ENCODE peak calls at places on chromosomes 11 and 22, in five cellular contexts. B is spleen; Q is caudate nucleus; S is GM12891; R is activated CD4-positive, alpha-beta T cell treated with anti-CD3 and anti-CD28 coated beads, Interleukin-2, amount 10 ng/mL, durations not matched to agents 7 days and 5 days. O is an unnamed sample.

GRCh38 chr11:123302751-123303195 is 107.7 kb upstream of the CLMP start:
- DNase-seq in B (no peak), Q (peak), S (peak), R (no peak), O (no peak)

GRCh38 chr11:9568854-9569587 is 4.4 kb upstream of the WEE1 start:
- DNase-seq in B (no peak), Q (no peak), S (no peak), R (peak), O (peak)

GRCh38 chr11:129973068-129973467 is 29.6 kb downstream of the PRDM10 start:
- DNase-seq in B (no peak), Q (no peak), S (no peak), R (no peak), O (peak)

GRCh38 chr11:47480762-47481161 is 31.8 kb upstream of the RAPSN start:
- DNase-seq in B (no peak), Q (no peak), S (no peak), R (no peak), O (no peak)

GRCh38 chr11:35105319-35106063 is 33.5 kb upstream of the CD44 start:
- DNase-seq in B (no peak), Q (no peak), S (no peak), R (no peak), O (no peak)

GRCh38 chr11:127074151-127074761 is 73.7 kb upstream of the KIRREL3 start:
- DNase-seq in B (no peak), Q (no peak), S (peak), R (no peak), O (peak)

GRCh38 chr11:91804057-91804456 is 420.6 kb upstream of the FAT3 start:
- DNase-seq in B (no peak), Q (no peak), S (no peak), R (no peak), O (peak)

GRCh38 chr11:79237676-79238075 is 203.2 kb downstream of the TENM4 start:
- DNase-seq in B (no peak), Q (no peak), S (no peak), R (no peak), O (peak)

GRCh38 chr11:73308963-73309960 is 1.2 kb downstream of the ARHGEF17 start:
- DNase-seq in B (peak), Q (no peak), S (no peak), R (no peak), O (peak)

GRCh38 chr11:125950696-125951645 is 5.1 kb downstream of the VSIG10L2 start:
- DNase-seq in B (peak), Q (no peak), S (no peak), R (no peak), O (no peak)

GRCh38 chr11:100930185-100930778 is 199.3 kb downstream of the PGR start:
- DNase-seq in B (no peak), Q (no peak), S (no peak), R (no peak), O (peak)

GRCh38 chr11:71251159-71251721 is 1.1 kb downstream of the SHANK2 start:
- DNase-seq in B (no peak), Q (no peak), S (no peak), R (no peak), O (peak)

GRCh38 chr11:12573707-12574106 is 100.5 kb upstream of the TEAD1 start:
- DNase-seq in B (no peak), Q (no peak), S (no peak), R (no peak), O (no peak)

GRCh38 chr11:45423036-45423435 is 136.9 kb upstream of the SYT13 start:
- DNase-seq in B (no peak), Q (no peak), S (no peak), R (no peak), O (no peak)

GRCh38 chr11:65274734-65275682 is 13.2 kb downstream of the POLA2 start:
- DNase-seq in B (peak), Q (peak), S (no peak), R (peak), O (peak)

GRCh38 chr11:6991227-6991626 is 28.9 kb downstream of the ZNF214 start:
- DNase-seq in B (no peak), Q (no peak), S (no peak), R (no peak), O (no peak)

GRCh38 chr11:122198291-122198983 is 82.4 kb upstream of the BLID start:
- DNase-seq in B (no peak), Q (no peak), S (no peak), R (no peak), O (no peak)

GRCh38 chr11:119641991-119642745 is 86.8 kb downstream of the NECTIN1 start:
- DNase-seq in B (no peak), Q (no peak), S (no peak), R (peak), O (no peak)

GRCh38 chr11:122486793-122487495 is 168.6 kb upstream of the UBASH3B start:
- DNase-seq in B (no peak), Q (no peak), S (no peak), R (no peak), O (no peak)

GRCh38 chr11:73240190-73240781 is 22.2 kb downstream of the P2RY2 start:
- DNase-seq in B (peak), Q (no peak), S (no peak), R (no peak), O (no peak)

GRCh38 chr11:68565768-68566167 is 105.2 kb downstream of the PPP6R3 start:
- DNase-seq in B (no peak), Q (no peak), S (no peak), R (no peak), O (no peak)

GRCh38 chr22:24186892-24187670 is 5.8 kb downstream of the SUSD2 start:
- DNase-seq in B (no peak), Q (no peak), S (no peak), R (no peak), O (no peak)

GRCh38 chr11:12222099-12222751 is 111.8 kb downstream of the MICAL2 start:
- DNase-seq in B (no peak), Q (no peak), S (no peak), R (no peak), O (no peak)

GRCh38 chr11:77191429-77191822 is 63.4 kb downstream of the MYO7A start:
- DNase-seq in B (no peak), Q (no peak), S (no peak), R (no peak), O (no peak)

GRCh38 chr11:6565325-6565724 is 38.1 kb downstream of the RRP8 start:
- DNase-seq in B (no peak), Q (no peak), S (no peak), R (no peak), O (no peak)

GRCh38 chr11:111469200-111469599 is 43.0 kb downstream of the BTG4 start:
- DNase-seq in B (no peak), Q (no peak), S (no peak), R (no peak), O (no peak)

GRCh38 chr22:20549232-20549841 is 41.9 kb downstream of the MED15 start:
- DNase-seq in B (peak), Q (no peak), S (no peak), R (peak), O (peak)

GRCh38 chr11:31996159-31996881 is 94.6 kb upstream of the RCN1 start:
- DNase-seq in B (no peak), Q (no peak), S (no peak), R (no peak), O (no peak)

GRCh38 chr11:90476442-90477007 is 253.7 kb upstream of the CHORDC1 start:
- DNase-seq in B (no peak), Q (no peak), S (no peak), R (peak), O (peak)

GRCh38 chr11:2699185-2699530 is 636 bp downstream of the KCNQ1OT1 start:
- DNase-seq in B (peak), Q (no peak), S (no peak), R (no peak), O (no peak)

GRCh38 chr11:77113382-77114088 is 10.9 kb downstream of the OMP start:
- DNase-seq in B (no peak), Q (no peak), S (peak), R (peak), O (no peak)

GRCh38 chr11:122681731-122682130 is 26.2 kb downstream of the UBASH3B start:
- DNase-seq in B (no peak), Q (no peak), S (no peak), R (no peak), O (no peak)

GRCh38 chr11:65452806-65453490 is 30.4 kb downstream of the NEAT1 start:
- DNase-seq in B (no peak), Q (no peak), S (no peak), R (no peak), O (no peak)

GRCh38 chr22:39958916-39959639 is 1.1 kb upstream of the TMA7B start:
- DNase-seq in B (no peak), Q (no peak), S (no peak), R (no peak), O (no peak)

GRCh38 chr22:21989049-21989448 is 6.5 kb upstream of the TOP3B start:
- DNase-seq in B (no peak), Q (no peak), S (no peak), R (no peak), O (no peak)

GRCh38 chr11:132062541-132062940 is 692.1 kb downstream of the NTM start:
- DNase-seq in B (no peak), Q (no peak), S (no peak), R (no peak), O (no peak)

GRCh38 chr22:36583546-36583945 is 54.6 kb upstream of the EIF3D start:
- DNase-seq in B (peak), Q (no peak), S (no peak), R (no peak), O (no peak)